ENCODE peak calls at places on chromosomes 1 and 21, in seven cellular contexts. N, D, C, O, E, G and K are unnamed samples.

GRCh38 chr1:172449585-172450523 is 6.0 kb upstream of the PIGC start:
- DNase-seq in N (peak; percentile 57), D (peak; percentile 56), C (peak; percentile 80), O (peak; percentile 86), E (peak; percentile 74), G (no peak), K (peak; percentile 31)

GRCh38 chr1:201739492-201740085 is 89.4 kb upstream of the IPO9 start:
- DNase-seq in N (peak; percentile 76), D (peak; percentile 70), C (no peak), O (peak; percentile 82), E (peak; percentile 66), G (no peak), K (peak; percentile 62)

GRCh38 chr1:5111581-5111980 is 457.2 kb downstream of the AJAP1 start:
- DNase-seq in N (no peak), D (no peak), C (no peak), O (no peak), E (no peak), G (no peak), K (no peak)

GRCh38 chr1:2376261-2376741 is 15.1 kb downstream of the MORN1 start:
- DNase-seq in N (no peak), D (peak; percentile 0), C (no peak), O (no peak), E (no peak), G (no peak), K (no peak)

GRCh38 chr1:114458208-114458777 is 52.7 kb downstream of the TRIM33 start:
- DNase-seq in N (no peak), D (no peak), C (peak; percentile 72), O (no peak), E (peak; percentile 78), G (no peak), K (no peak)

GRCh38 chr1:244918422-244919319 is 54.3 kb upstream of the HNRNPU start:
- DNase-seq in N (peak; percentile 24), D (peak; percentile 54), C (peak; percentile 58), O (peak; percentile 55), E (peak; percentile 14), G (no peak), K (peak; percentile 11)

GRCh38 chr21:35408401-35408800 is 359.3 kb upstream of the RUNX1 start:
- DNase-seq in N (no peak), D (no peak), C (peak; percentile 53), O (peak; percentile 4), E (no peak), G (no peak), K (no peak)

GRCh38 chr1:36359383-36359782 is 26.3 kb downstream of the STK40 start:
- DNase-seq in N (no peak), D (no peak), C (no peak), O (no peak), E (no peak), G (no peak), K (no peak)

GRCh38 chr1:34759472-34760357 is at the start of gene GJB4:
- DNase-seq in N (no peak), D (no peak), C (no peak), O (no peak), E (no peak), G (no peak), K (no peak)

GRCh38 chr1:177959793-177960515 is 9.9 kb downstream of the SEC16B start:
- DNase-seq in N (no peak), D (no peak), C (peak; percentile 69), O (no peak), E (peak; percentile 64), G (no peak), K (no peak)

GRCh38 chr1:232982238-232982944 is 32.0 kb downstream of the NTPCR start:
- DNase-seq in N (no peak), D (no peak), C (peak; percentile 58), O (no peak), E (peak; percentile 46), G (no peak), K (no peak)

GRCh38 chr1:108892356-108893140 is 15.8 kb downstream of the GPSM2 start:
- DNase-seq in N (no peak), D (no peak), C (peak; percentile 42), O (no peak), E (no peak), G (no peak), K (no peak)

GRCh38 chr1:220296941-220297460 is 24.7 kb upstream of the RAB3GAP2 start:
- DNase-seq in N (no peak), D (no peak), C (no peak), O (no peak), E (no peak), G (no peak), K (no peak)

GRCh38 chr1:45522324-45523104 is 830 bp upstream of the PRDX1 start:
- DNase-seq in N (peak; percentile 35), D (no peak), C (peak; percentile 65), O (no peak), E (peak; percentile 41), G (no peak), K (no peak)

GRCh38 chr1:31939484-31940329 is 1.5 kb upstream of the PTP4A2 start:
- DNase-seq in N (no peak), D (peak; percentile 56), C (peak; percentile 89), O (peak; percentile 20), E (peak; percentile 86), G (peak; percentile 75), K (peak; percentile 44)

DNA sequence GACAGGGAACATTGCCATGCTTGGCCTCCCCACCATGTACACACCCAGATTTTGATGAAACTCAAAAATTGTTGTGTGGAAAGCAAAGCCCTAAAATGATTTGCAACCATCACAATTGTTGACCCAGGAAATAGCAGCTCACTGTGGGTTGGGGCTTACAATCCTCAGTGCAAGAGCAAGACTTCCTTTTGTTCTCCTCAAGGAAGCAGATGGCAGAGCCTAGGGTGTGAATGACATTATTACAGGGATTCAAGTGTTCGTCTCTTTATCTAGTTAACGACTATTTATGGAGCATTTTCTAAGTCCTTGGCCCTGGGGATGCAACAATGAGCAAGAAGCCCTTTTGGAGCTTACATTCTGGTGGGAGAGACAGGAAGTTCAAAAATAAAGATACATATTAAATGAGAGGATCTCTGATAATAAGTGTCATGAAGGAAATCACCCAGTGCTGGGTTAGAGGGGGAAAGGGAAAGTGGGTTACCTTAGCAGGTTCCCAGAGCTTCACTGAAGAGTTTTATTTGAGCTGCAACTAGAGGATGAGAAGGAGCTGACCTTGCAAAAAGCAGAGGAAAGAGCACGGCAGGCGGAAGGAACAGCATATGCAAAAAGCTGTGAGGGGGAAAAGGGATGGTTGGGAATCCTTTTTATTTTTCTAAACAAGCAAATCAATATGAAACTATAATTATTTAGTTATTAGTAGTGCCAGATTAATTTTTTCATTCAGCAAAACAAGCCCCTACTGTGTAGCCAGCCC is 38.5 kb upstream of the ID3 start:
- DNase-seq in N (no peak), D (no peak), C (no peak), O (peak; percentile 50), E (no peak), G (no peak), K (no peak)
- TF ChIP-seq CTCF in N (no peak), D (no peak), C (no peak), O (no peak), E (no peak), G (no peak), K (no peak)

DNA sequence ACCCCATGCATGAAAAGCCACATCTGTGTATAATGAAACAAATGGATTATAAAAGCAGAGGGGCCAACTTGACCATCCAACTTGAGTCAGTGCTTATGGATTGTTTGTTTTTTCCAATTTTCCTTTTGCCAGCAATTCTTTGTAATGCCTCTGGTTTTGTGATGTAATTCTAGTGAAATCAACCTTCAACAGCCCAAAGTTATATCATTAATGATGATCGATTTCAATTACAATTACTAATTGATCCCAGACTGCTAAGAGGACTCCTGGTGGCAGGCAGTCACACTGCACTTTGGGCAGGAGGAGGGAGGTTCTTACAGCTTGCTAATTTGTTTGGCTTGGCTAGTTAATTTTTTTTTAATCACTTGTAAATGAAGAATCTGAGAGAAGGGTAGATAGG is 552.3 kb downstream of the NUF2 start:
- DNase-seq in N (peak; percentile 30), D (no peak), C (peak; percentile 62), O (no peak), E (no peak), G (no peak), K (no peak)
- TF ChIP-seq CTCF in N (peak; percentile 70), D (peak; percentile 47), C (peak; percentile 58), O (peak; percentile 53), E (peak; percentile 53), G (no peak), K (peak; percentile 41)

GRCh38 chr1:248697907-248698306 is 4.7 kb downstream of the OR14I1 start:
- DNase-seq in N (no peak), D (no peak), C (no peak), O (no peak), E (no peak), G (no peak), K (no peak)

GRCh38 chr1:248699099-248699498 is 3.5 kb downstream of the OR14I1 start:
- DNase-seq in N (no peak), D (no peak), C (no peak), O (no peak), E (no peak), G (no peak), K (no peak)

GRCh38 chr1:248696775-248697174 is 5.8 kb downstream of the OR14I1 start:
- DNase-seq in N (no peak), D (no peak), C (no peak), O (no peak), E (no peak), G (no peak), K (no peak)

GRCh38 chr1:248695451-248696132 is 7.0 kb downstream of the OR14I1 start:
- DNase-seq in N (no peak), D (no peak), C (peak; percentile 1), O (no peak), E (no peak), G (no peak), K (no peak)

GRCh38 chr1:248696261-248696660 is 6.3 kb downstream of the OR14I1 start:
- DNase-seq in N (no peak), D (no peak), C (no peak), O (no peak), E (no peak), G (no peak), K (no peak)
- TF ChIP-seq CTCF in N (no peak), D (no peak), C (no peak), O (no peak), E (no peak), G (no peak), K (no peak)

GRCh38 chr1:228226956-228227791 is 19.3 kb downstream of the OBSCN start:
- DNase-seq in N (no peak), D (no peak), C (peak; percentile 67), O (no peak), E (peak; percentile 58), G (no peak), K (no peak)
- TF ChIP-seq CTCF in N (no peak), D (no peak), C (peak; percentile 27), O (peak; percentile 16), E (peak; percentile 34), G (no peak), K (no peak)

GRCh38 chr1:226569879-226570547 is 21.4 kb downstream of the STUM start:
- DNase-seq in N (peak; percentile 77), D (peak; percentile 72), C (no peak), O (peak; percentile 74), E (no peak), G (no peak), K (peak; percentile 36)
- TF ChIP-seq CTCF in N (no peak), D (peak; percentile 60), C (no peak), O (peak; percentile 55), E (no peak), G (no peak), K (peak; percentile 57)

DNA sequence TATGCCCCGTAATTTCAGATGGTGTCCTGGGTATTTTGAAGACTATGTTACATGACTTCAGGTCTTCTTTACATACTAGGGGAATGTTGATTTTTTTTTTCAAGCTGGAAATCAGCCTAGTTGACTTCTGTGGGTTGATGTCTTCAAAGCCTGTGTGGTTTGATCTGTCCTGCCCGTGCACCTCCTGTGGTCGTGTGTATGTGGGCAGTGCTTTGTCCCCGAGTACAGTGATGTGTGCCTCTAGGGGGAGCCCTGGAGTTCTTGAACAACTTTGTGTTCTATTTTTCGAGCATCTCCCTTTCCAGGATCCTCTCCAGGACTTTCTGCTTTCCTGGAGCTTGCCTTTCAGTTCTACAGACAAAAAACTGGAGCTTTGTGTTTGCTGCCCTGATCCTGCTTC is 28.9 kb downstream of the OBSCN start:
- DNase-seq in N (peak; percentile 81), D (no peak), C (peak; percentile 65), O (peak; percentile 84), E (peak; percentile 60), G (no peak), K (no peak)
- TF ChIP-seq CTCF in N (peak; percentile 51), D (peak; percentile 22), C (peak; percentile 33), O (peak; percentile 68), E (peak; percentile 65), G (no peak), K (peak; percentile 57)